ENCODE peak calls at places on chromosomes 1 and 21, in five cellular contexts. N is tibial nerve, K is MM.1S, I is ascending aorta, H is fibroblast of the aortic adventitia. R is an unnamed sample.

GRCh38 chr1:44812822-44813543 is 4.7 kb downstream of the BTBD19 start:
- DNase-seq in N (no peak), K (no peak), I (no peak), H (no peak), R (no peak)

GRCh38 chr1:205314986-205315618 is 6.4 kb downstream of the NUAK2 start:
- DNase-seq in N (no peak), K (no peak), I (no peak), H (no peak), R (no peak)

GRCh38 chr1:210669951-210670350 is 341.2 kb downstream of the HHAT start:
- DNase-seq in N (no peak), K (no peak), I (no peak), H (no peak), R (no peak)

GRCh38 chr1:39979654-39980053 is 24.7 kb downstream of the MFSD2A start:
- DNase-seq in N (no peak), K (no peak), I (no peak), H (no peak), R (no peak)

GRCh38 chr1:40799351-40799867 is 15.8 kb downstream of the KCNQ4 start:
- DNase-seq in N (no peak), K (no peak), I (no peak), H (peak; percentile 46), R (peak; percentile 50)

GRCh38 chr1:28751315-28752056 is 14.7 kb downstream of the YTHDF2 start:
- DNase-seq in N (no peak), K (no peak), I (no peak), H (peak; percentile 73), R (peak; percentile 67)

GRCh38 chr1:201946224-201946908 is at the start of gene LMOD1:
- DNase-seq in N (peak; percentile 86), K (no peak), I (peak; percentile 89), H (peak; percentile 90), R (peak; percentile 86)

GRCh38 chr1:12435639-12436344 is 182.2 kb downstream of the DHRS3 start:
- DNase-seq in N (no peak), K (peak; percentile 92), I (no peak), H (peak; percentile 34), R (peak; percentile 66)

GRCh38 chr1:12709696-12710095 is 6.2 kb upstream of the AADACL3 start:
- DNase-seq in N (no peak), K (no peak), I (no peak), H (peak; percentile 1), R (peak; percentile 5)

GRCh38 chr1:68049941-68050878 is at the start of gene DIRAS3:
- DNase-seq in N (no peak), K (peak; percentile 62), I (no peak), H (peak; percentile 52), R (peak; percentile 54)

GRCh38 chr1:70382682-70383081 is 28.2 kb upstream of the ANKRD13C start:
- DNase-seq in N (no peak), K (no peak), I (no peak), H (no peak), R (no peak)

GRCh38 chr1:34928865-34929496 is 469 bp downstream of the DLGAP3 start:
- DNase-seq in N (no peak), K (no peak), I (no peak), H (no peak), R (no peak)

GRCh38 chr1:2174348-2175054 is 20.1 kb downstream of the FAAP20 start:
- DNase-seq in N (peak; percentile 48), K (peak; percentile 21), I (no peak), H (peak; percentile 61), R (peak; percentile 58)

GRCh38 chr1:186749820-186750219 is 69.6 kb upstream of the PTGS2 start:
- DNase-seq in N (no peak), K (no peak), I (no peak), H (no peak), R (no peak)

GRCh38 chr1:22825790-22826189 is 115.2 kb downstream of the EPHB2 start:
- DNase-seq in N (no peak), K (no peak), I (no peak), H (no peak), R (no peak)

GRCh38 chr1:52053862-52054261 is 1.1 kb downstream of the TXNDC12 start:
- DNase-seq in N (no peak), K (no peak), I (no peak), H (no peak), R (no peak)

GRCh38 chr1:22132517-22133235 is 10.2 kb downstream of the WNT4 start:
- DNase-seq in N (no peak), K (no peak), I (no peak), H (peak; percentile 66), R (peak; percentile 64)

GRCh38 chr1:244917271-244917670 is 52.9 kb upstream of the HNRNPU start:
- DNase-seq in N (no peak), K (no peak), I (no peak), H (no peak), R (no peak)

GRCh38 chr1:24351918-24352637 is 32.9 kb downstream of the GRHL3 start:
- DNase-seq in N (no peak), K (no peak), I (no peak), H (peak; percentile 17), R (peak; percentile 70)

GRCh38 chr1:119982006-119982405 is 85.7 kb upstream of the ADAM30 start:
- DNase-seq in N (no peak), K (no peak), I (no peak), H (peak; percentile 85), R (peak; percentile 82)

GRCh38 chr1:114668784-114669561 is 876 bp downstream of the DENND2C start:
- DNase-seq in N (no peak), K (peak; percentile 10), I (no peak), H (peak; percentile 58), R (peak; percentile 67)

GRCh38 chr1:224287714-224288113 is 42.3 kb downstream of the NVL start:
- DNase-seq in N (no peak), K (no peak), I (no peak), H (no peak), R (no peak)

GRCh38 chr1:231313661-231314060 is 24.0 kb downstream of the EXOC8 start:
- DNase-seq in N (no peak), K (no peak), I (no peak), H (no peak), R (no peak)

GRCh38 chr1:205446828-205447227 is 9.0 kb downstream of the BLACAT1 start:
- DNase-seq in N (no peak), K (no peak), I (no peak), H (no peak), R (no peak)

GRCh38 chr1:114088392-114089299 is 65.0 kb downstream of the SYT6 start:
- DNase-seq in N (no peak), K (no peak), I (no peak), H (no peak), R (no peak)

DNA sequence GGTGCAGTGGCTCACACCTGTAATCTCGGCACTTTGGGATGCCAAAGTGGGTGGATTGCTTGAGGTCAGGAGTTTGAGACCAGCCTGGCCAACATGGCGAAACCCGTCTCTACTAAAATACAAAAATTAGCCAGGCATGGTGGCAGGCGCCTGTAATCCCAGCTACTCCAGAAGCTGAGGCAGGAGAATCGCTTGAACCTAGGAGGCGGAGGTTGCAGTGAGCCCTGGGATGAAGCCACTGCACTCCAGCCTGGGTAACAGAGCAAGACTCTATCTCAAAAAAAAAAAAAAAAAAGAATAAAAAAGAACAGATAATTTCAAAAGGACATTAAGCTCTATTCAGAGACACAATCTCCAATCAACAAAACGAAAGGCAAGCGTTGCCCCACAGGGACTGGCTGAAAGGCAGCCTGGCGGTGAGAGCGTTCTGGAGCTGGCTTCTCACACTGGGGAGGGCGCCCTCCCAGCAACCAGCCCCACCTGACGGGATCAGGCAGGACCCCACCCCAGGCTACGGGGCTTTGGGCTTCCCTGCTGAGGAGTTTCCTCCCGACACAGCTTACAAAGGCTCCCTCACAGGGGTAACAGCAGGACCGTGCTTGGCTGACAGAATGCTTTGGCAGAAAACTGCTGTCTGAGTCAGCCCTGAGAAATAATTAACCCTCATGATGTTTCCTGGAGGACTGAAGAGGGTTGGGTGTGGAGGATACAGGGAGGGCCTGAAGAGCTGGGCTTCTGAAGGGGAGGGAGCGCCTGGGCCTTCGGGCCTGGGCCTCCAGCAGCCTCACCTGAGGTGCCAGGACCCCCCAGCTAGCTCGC is 31.1 kb upstream of the SRP9 start:
- DNase-seq in N (peak; percentile 55), K (no peak), I (no peak), H (peak; percentile 94), R (peak; percentile 93)
- TF ChIP-seq CTCF in N (no peak), K (no peak), I (peak; percentile 13), H (peak; percentile 35), R (peak; percentile 9)

DNA sequence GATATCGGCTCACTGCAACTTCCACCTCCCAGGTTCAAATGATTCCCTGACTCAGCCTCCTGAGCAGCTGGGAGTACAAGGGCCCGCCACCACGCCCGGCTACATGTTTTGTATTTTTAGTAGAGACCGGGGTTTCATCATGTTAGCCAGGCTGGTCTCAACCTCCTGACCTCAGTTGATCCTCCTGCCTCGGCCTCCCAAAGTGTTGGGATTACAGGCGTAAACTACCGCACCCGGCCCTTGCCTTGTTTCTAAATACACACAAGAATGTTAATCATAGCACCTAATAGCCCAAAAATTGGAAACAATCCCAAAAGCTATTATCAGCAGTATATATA is 1.2 kb upstream of the MSTO1 start:
- DNase-seq in N (no peak), K (no peak), I (no peak), H (no peak), R (no peak)
- H3K4me3 ChIP-seq in N (no peak overlapping the region), K (no peak overlapping the region), I (no peak overlapping the region), H (no peak overlapping the region), R (no peak overlapping the region)

DNA sequence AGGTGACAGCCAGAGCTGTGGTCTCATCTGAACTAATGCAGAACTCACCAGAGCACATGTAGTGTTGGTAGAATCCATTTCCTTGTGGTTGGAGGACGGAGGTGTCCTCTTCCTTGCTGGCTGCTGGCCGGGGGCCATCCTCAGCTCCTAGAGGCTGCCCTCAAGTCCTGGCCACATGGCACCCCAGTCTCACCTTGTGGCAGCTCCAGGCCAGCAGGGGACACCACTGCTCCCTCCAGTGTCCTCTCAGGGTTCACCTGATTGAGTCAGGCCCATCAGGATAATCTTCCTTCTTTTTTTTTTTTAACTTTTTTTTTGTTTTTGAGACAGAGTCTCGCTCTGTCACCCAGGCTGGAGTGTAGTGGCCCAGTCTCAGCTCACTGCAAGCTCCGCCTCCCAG is 2.9 kb downstream of the KCNE1 start:
- DNase-seq in N (no peak), K (peak; percentile 21), I (no peak), H (no peak), R (no peak)
- TF ChIP-seq CTCF in N (no peak), K (peak; percentile 49), I (peak; percentile 20), H (no peak), R (peak; percentile 19)

GRCh38 chr1:83857108-83857507 is 141.8 kb downstream of the TTLL7 start:
- DNase-seq in N (no peak), K (no peak), I (no peak), H (peak; percentile 56), R (peak; percentile 60)

GRCh38 chr1:83856381-83856780 is 142.6 kb downstream of the TTLL7 start:
- DNase-seq in N (no peak), K (no peak), I (no peak), H (no peak), R (no peak)

GRCh38 chr1:83857705-83858104 is 141.2 kb downstream of the TTLL7 start:
- DNase-seq in N (no peak), K (no peak), I (no peak), H (no peak), R (no peak)

DNA sequence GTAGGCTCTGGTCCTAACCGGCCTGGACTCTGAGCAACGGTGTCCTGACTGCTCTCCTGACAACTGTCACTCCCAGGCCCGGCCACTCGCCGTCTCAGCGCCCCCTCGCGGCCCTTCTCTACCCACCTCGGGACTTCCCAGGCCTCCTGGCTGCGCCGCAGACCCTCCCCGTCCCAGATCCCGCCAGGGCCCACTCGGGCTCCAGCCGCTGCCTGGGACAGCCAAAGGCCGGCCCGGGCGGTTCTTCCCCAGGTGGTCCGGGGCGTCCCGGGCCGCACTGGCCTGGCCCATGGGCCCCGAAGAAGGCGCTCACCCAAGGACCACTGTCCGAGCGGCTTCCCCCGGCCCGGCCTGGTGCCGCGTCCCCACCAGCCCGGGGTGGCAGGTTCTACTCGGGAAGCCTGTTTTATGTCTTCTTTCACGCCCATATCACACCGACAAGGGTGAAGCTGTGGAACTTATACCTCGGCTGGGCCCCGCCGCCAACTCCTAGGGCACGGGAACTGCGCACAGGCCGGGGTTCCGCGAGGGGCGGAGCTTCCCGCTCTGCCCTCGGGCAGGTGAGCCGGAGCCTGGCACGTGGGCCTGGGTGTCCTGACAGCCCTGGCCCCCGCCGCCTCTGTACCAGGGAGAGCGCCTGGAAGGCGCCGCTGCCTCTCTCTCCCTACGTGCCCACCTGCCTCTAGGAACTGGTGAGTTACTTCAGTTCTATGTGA is 138.3 kb downstream of the TTLL7 start:
- DNase-seq in N (peak; percentile 50), K (peak; percentile 38), I (peak; percentile 24), H (no peak), R (no peak)
- H3K4me3 ChIP-seq in N (peak overlapping the region; percentile 23), K (peak overlapping the region; percentile 47), I (peak overlapping the region; percentile 60), H (peak overlapping the region; percentile 6), R (no peak overlapping the region)

R was measured in fibroblast of mammary gland.